ENCODE peak calls at places on chromosomes 4 and X, in six cellular contexts. Q is cardiac muscle cell, S is heart left ventricle, L is AG04450, O is WTC11, E is AG09309. A is an unnamed sample.

GRCh38 chrX:109218761-109219160 is 263.1 kb downstream of the GUCY2F start:
- DNase-seq in E (no peak), O (no peak), L (no peak), Q (no peak), S (no peak), A (no peak)

GRCh38 chr4:159358226-159358625 is 255.3 kb downstream of the RAPGEF2 start:
- DNase-seq in O (no peak), Q (peak), E (peak), S (no peak), L (peak), A (no peak)

GRCh38 chrX:110450050-110450449 is 91.4 kb downstream of the RTL9 start:
- DNase-seq in O (peak), E (peak), S (peak), L (peak), Q (peak), A (peak)

GRCh38 chr4:184114431-184114830 is 103.2 kb downstream of the ENPP6 start:
- DNase-seq in Q (no peak), O (no peak), L (no peak), S (no peak), E (no peak), A (no peak)

GRCh38 chr4:164383187-164384181 is 370.4 kb upstream of the SMIM31 start:
- DNase-seq in L (no peak), Q (no peak), E (no peak), O (peak), S (peak), A (no peak)

GRCh38 chrX:112865464-112866025 is 24.9 kb upstream of the AMOT start:
- DNase-seq in E (no peak), O (no peak), L (no peak), S (no peak), Q (no peak), A (no peak)

GRCh38 chr4:150938417-150938816 is 76.7 kb downstream of the LRBA start:
- DNase-seq in Q (no peak), O (no peak), S (no peak), L (no peak), E (no peak), A (no peak)

GRCh38 chr4:63528592-63528991 is 880.7 kb downstream of the TECRL start:
- DNase-seq in L (no peak), O (no peak), Q (no peak), E (no peak), S (no peak), A (no peak)

GRCh38 chrX:48468247-48468671 is 1.8 kb downstream of the SLC38A5 start:
- DNase-seq in O (no peak), S (no peak), E (no peak), Q (no peak), L (no peak), A (no peak)

GRCh38 chr4:146927710-146928109 is 18.0 kb downstream of the TTC29 start:
- DNase-seq in O (no peak), L (no peak), E (no peak), S (no peak), Q (no peak), A (no peak)

GRCh38 chr4:39151120-39151713 is 31.1 kb upstream of the WDR19 start:
- DNase-seq in L (peak), S (no peak), Q (peak), E (peak), O (no peak), A (no peak)

GRCh38 chr4:69096810-69097209 is 536 bp downstream of the UGT2B7 start:
- DNase-seq in O (no peak), E (no peak), Q (no peak), S (no peak), L (no peak), A (no peak)

GRCh38 chr4:174119051-174119450 is 164.4 kb downstream of the FBXO8 start:
- DNase-seq in Q (peak), S (no peak), O (no peak), L (no peak), E (peak), A (no peak)

GRCh38 chr4:86302242-86302641 is 57.6 kb downstream of the MAPK10 start:
- DNase-seq in E (no peak), Q (peak), S (no peak), O (peak), L (no peak), A (no peak)

GRCh38 chr4:146442801-146443200 is 78.9 kb downstream of the SLC10A7 start:
- DNase-seq in Q (peak), L (no peak), S (no peak), O (no peak), E (peak), A (no peak)

GRCh38 chrX:87621697-87622096 is 104.1 kb downstream of the KLHL4 start:
- DNase-seq in O (no peak), L (no peak), S (no peak), Q (peak), E (no peak), A (no peak)

GRCh38 chrX:15814811-15815210 is 24.5 kb downstream of the ZRSR2 start:
- DNase-seq in Q (no peak), O (no peak), E (no peak), S (no peak), L (no peak), A (no peak)

GRCh38 chrX:43655961-43656494 is at the start of gene MAOA:
- DNase-seq in E (no peak), O (peak), S (peak), L (no peak), Q (peak), A (no peak)

GRCh38 chr4:119682080-119682479 is 53.5 kb upstream of the PDE5A start:
- DNase-seq in S (no peak), L (no peak), E (no peak), Q (no peak), O (no peak), A (no peak)

GRCh38 chrX:68912113-68912980 is 83.5 kb downstream of the EFNB1 start:
- DNase-seq in E (no peak), O (peak), Q (no peak), S (no peak), L (no peak), A (no peak)

GRCh38 chr4:140556372-140557085 is 12.2 kb downstream of the UCP1 start:
- DNase-seq in E (no peak), O (no peak), Q (no peak), S (no peak), L (no peak), A (no peak)

GRCh38 chrX:73943572-73943899 is 360.4 kb upstream of the ZCCHC13 start:
- DNase-seq in O (no peak), S (no peak), L (no peak), E (no peak), Q (no peak), A (no peak)

GRCh38 chrX:63330681-63331080 is 20.5 kb downstream of the SPIN4 start:
- DNase-seq in L (no peak), O (no peak), S (no peak), Q (peak), E (no peak), A (peak)

GRCh38 chr4:73885570-73886230 is 16.5 kb downstream of the CXCL1 start:
- DNase-seq in E (no peak), S (no peak), Q (no peak), O (no peak), L (no peak), A (no peak)

GRCh38 chr4:82799006-82799881 is 648 bp upstream of the SCD5 start:
- DNase-seq in S (no peak), O (no peak), Q (no peak), E (no peak), L (no peak), A (peak)

GRCh38 chr4:77193511-77194236 is 36.7 kb downstream of the CCNG2 start:
- DNase-seq in E (no peak), S (peak), O (peak), Q (no peak), L (no peak), A (peak)

GRCh38 chr4:128525387-128525786 is 237.8 kb upstream of the PGRMC2 start:
- DNase-seq in Q (peak), E (no peak), S (no peak), O (no peak), L (no peak), A (no peak)

GRCh38 chr4:16642897-16643296 is 255.5 kb downstream of the LDB2 start:
- DNase-seq in L (no peak), O (no peak), S (no peak), Q (peak), E (no peak), A (no peak)
- TF ChIP-seq CTCF in L (peak), O (no peak), S (peak), Q (no peak), E (peak), A (no peak)

DNA sequence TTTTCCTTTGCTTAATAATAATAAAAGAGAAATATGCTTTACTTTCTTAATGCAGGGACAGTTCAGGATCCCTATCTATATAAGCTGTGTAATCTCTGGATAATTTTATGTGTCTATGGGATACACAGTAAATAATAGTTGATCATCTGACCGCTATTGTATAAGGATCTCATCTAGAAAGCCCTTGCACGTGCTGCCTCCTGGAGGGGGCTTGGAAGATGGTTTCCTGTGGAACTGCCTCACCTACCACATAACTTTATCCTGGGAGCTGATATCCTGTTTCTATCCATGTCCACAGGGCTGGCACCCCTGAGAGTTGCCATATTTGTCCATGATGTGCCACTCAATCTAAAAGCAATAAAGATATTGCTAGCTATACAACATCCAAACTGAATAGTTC is 139.3 kb upstream of the FRMPD4 start:
- DNase-seq in Q (peak), E (no peak), L (no peak), O (no peak), S (no peak), A (no peak)
- TF ChIP-seq CTCF in Q (no peak), E (no peak), L (peak), O (no peak), S (peak), A (no peak)

GRCh38 chrX:77597090-77597489 is 149.9 kb downstream of the FGF16 start:
- DNase-seq in E (no peak), L (peak), S (no peak), Q (peak), O (no peak), A (no peak)
- TF ChIP-seq CTCF in E (peak), L (peak), S (peak), Q (peak), O (no peak), A (no peak)

DNA sequence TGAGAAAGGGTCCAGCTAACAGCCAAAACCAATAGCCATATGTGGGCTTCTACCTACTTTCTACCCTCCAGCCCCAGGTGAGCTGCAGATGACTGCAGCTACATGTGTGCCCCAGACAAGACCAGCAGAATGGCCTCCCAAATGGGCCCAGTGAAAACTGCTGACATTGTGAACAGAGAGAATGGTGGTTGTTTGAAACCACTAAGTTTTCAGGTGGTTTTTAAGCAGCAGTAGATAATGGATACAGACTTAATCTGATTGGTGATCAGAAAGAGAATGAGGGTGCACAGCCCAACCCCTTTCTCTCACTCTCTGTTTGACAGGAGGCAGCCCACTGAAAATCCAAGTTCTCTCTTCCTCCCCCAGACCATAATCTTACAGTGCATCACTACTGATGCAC is 42.5 kb upstream of the BBS12 start:
- DNase-seq in E (no peak), L (no peak), Q (no peak), O (no peak), S (no peak), A (no peak)
- TF ChIP-seq CTCF in E (no peak), L (no peak), Q (no peak), O (no peak), S (no peak), A (no peak)

GRCh38 chrX:106401965-106402559 is 209.7 kb upstream of the RADX start:
- DNase-seq in L (no peak), E (no peak), S (no peak), Q (no peak), O (no peak), A (no peak)

GRCh38 chrX:106404512-106404911 is 207.3 kb upstream of the RADX start:
- DNase-seq in O (peak), S (no peak), Q (no peak), E (no peak), L (no peak), A (no peak)
- TF ChIP-seq CTCF in O (no peak), S (no peak), Q (peak), E (peak), L (no peak), A (no peak)

DNA sequence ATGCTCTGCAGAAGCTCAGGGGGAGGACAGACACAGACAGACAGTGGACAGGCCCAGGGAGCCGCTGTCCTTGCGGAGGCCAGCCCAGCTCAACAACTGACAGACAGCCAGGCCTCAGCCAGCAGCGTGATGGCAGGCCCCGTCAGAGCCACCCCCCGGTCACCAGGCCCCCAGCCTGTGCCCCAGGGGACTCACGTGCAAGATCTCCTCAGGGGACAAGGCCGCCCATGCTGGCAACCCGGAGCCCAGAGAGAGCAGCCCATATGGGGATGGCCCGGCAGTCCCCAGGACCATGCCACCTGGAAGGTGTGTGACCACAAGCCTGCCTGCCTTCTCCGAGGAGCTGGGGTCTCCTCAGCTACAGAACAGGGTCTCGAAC is 28.0 kb upstream of the MXD4 start:
- DNase-seq in E (no peak), O (no peak), L (no peak), Q (no peak), S (peak), A (peak)
- TF ChIP-seq CTCF in E (no peak), O (no peak), L (no peak), Q (no peak), S (no peak), A (no peak)